ENCODE peak calls at places on chromosomes 11 and 22, in five cellular contexts. K is cardiac muscle cell, H is endothelial cell of umbilical vein, A is upper lobe of right lung, P is trophoblast cell. E is an unnamed sample.

GRCh38 chr11:64566042-64566914 is 24.7 kb upstream of the SLC22A12 start:
- DNase-seq in K (peak; percentile 90), H (peak; percentile 65), A (peak; percentile 64), P (peak; percentile 90), E (peak; percentile 94)

GRCh38 chr11:45180158-45180887 is 33.9 kb downstream of the PRDM11 start:
- DNase-seq in K (peak; percentile 52), H (peak; percentile 40), A (peak; percentile 85), P (peak; percentile 26), E (peak; percentile 69)

GRCh38 chr11:78208257-78209165 is 19.8 kb downstream of the USP35 start:
- DNase-seq in K (peak; percentile 47), H (no peak), A (peak; percentile 31), P (peak; percentile 14), E (no peak)

GRCh38 chr11:43969543-43969942 is 27.1 kb downstream of the C11orf96 start:
- DNase-seq in K (peak; percentile 52), H (no peak), A (no peak), P (no peak), E (no peak)

GRCh38 chr11:128804481-128804880 is 62.6 kb downstream of the KCNJ1 start:
- DNase-seq in K (peak; percentile 55), H (no peak), A (no peak), P (no peak), E (no peak)

GRCh38 chr22:48863965-48864538 is 963.6 kb downstream of the BRD1 start:
- DNase-seq in K (no peak), H (no peak), A (no peak), P (no peak), E (no peak)

GRCh38 chr22:49733631-49734030 is 94.0 kb downstream of the BRD1 start:
- DNase-seq in K (no peak), H (no peak), A (no peak), P (no peak), E (no peak)

GRCh38 chr11:40139507-40139906 is 1319.9 kb downstream of the LRRC4C start:
- DNase-seq in K (no peak), H (no peak), A (no peak), P (no peak), E (no peak)

GRCh38 chr22:36337365-36338130 is 50.2 kb downstream of the MYH9 start:
- DNase-seq in K (no peak), H (no peak), A (no peak), P (no peak), E (no peak)

GRCh38 chr22:36336246-36337182 is 51.3 kb downstream of the MYH9 start:
- DNase-seq in K (no peak), H (no peak), A (no peak), P (no peak), E (no peak)

GRCh38 chr22:36341640-36342041 is 46.1 kb downstream of the MYH9 start:
- DNase-seq in K (no peak), H (no peak), A (no peak), P (no peak), E (no peak)

GRCh38 chr22:36340621-36341020 is 47.1 kb downstream of the MYH9 start:
- DNase-seq in K (no peak), H (no peak), A (no peak), P (no peak), E (no peak)

DNA sequence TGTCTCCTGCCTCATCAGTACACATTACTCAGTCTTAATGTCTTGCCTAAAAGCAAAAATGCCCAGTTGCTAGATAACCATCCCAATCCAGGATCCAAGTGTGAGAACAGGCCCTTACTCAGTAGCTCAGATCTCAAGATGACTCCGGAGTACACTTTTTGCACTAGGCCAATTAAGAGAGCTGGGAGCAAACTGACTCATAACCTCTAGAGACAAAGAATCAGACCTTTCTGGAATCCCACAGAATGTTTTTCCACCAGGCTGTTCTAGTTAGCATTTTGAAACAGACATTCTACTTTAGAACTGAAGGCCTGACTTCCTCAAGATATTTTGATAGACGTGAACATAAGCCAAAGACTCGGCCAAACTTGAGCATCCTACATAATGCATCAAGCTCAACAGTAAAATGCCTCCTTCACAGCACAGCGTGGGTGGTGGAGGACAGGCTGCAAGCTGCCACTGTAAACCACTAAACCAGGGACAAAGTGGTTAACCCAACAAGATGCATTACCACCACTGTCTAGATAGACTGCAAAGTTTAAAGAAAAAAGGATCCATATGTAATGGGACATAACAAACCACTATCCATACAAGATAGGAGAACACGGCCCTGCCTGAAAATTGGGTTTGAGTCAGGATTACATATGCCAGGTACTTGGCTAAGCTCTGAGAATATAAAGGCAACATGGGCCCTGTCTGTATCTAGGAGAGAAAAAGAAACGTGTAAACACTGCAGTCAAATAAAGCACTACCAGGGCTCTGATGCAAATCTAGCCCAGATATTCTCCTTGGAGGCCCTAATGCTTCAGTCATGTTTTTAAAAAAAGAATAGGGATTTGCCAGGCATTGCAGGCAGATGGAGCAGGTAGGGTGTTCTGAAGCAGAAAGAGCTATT is 48.3 kb downstream of the MYH9 start:
- DNase-seq in K (peak; percentile 77), H (peak; percentile 52), A (no peak), P (no peak), E (no peak)
- H3K4me3 ChIP-seq in K (no peak overlapping the region), H (no peak overlapping the region), A (no peak overlapping the region), P (no peak overlapping the region), E (no peak overlapping the region)

DNA sequence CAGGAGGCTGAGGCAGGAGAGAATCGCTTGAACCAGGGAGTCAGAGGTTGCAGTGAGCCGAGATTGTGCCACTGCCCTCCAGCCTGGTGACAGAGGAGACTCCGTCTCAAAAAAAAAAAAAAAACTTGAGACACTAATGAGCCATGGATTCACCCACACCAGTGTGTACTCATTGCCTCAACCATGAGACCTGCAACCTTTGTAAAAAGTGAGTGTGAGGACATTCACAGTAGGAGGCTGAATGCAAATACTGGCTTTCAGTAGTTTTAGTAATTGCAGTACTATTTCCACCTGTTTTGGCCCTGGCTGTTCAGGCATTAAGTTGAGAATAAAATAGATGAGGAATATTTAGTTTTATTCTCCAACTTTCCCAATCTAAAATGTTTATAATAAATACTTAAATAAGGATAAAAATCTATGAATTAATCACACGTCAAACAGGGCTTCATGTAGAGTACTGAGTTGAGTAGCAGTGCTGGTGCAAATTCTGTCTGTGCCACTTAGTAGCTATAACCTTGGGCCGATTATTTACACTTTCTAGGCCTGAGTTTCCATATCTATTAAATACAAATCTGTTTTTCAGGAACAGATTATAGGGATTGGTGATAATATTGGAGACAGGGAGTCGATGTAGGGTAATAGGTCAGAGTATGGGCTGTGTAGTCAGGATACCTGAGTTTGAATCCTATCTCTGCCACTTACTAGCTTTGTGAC is 72.8 kb downstream of the PPP2R1B start:
- DNase-seq in K (no peak), H (no peak), A (no peak), P (no peak), E (no peak)
- H3K4me1 ChIP-seq in K (peaks cover 22% of the 10 kb centered on the region), H (no peaks in the 10 kb centered on the region), A (peaks cover 17% of the 10 kb centered on the region), P (no peaks in the 10 kb centered on the region), E (no peaks in the 10 kb centered on the region)

GRCh38 chr11:50169634-50170033 is 137.0 kb downstream of the OR4C45 start:
- DNase-seq in K (no peak), H (no peak), A (no peak), P (no peak), E (no peak)
- H3K9me3 ChIP-seq in K (no peaks in the 10 kb centered on the region), H (peaks cover 2% of the 10 kb centered on the region), A (no peaks in the 10 kb centered on the region), P (peaks cover 21% of the 10 kb centered on the region), E (peaks cover 2% of the 10 kb centered on the region)

GRCh38 chr11:66728760-66729385 is at the start of gene SPTBN2:
- DNase-seq in K (peak; percentile 22), H (no peak), A (no peak), P (no peak), E (no peak)
- H3K4me3 ChIP-seq in K (peak within 1 kb of the TSS; percentile 47), H (no peak within 1 kb of the TSS), A (peak within 1 kb of the TSS; percentile 40), P (peak within 1 kb of the TSS; percentile 68), E (peak within 1 kb of the TSS; percentile 32)

GRCh38 chr11:18261721-18262120 is 4.3 kb upstream of the SAA1 start:
- DNase-seq in K (no peak), H (no peak), A (no peak), P (no peak), E (no peak)

GRCh38 chr11:18264035-18264434 is 2.0 kb upstream of the SAA1 start:
- DNase-seq in K (no peak), H (no peak), A (no peak), P (no peak), E (no peak)

GRCh38 chr11:18265949-18266348 is at the start of gene SAA1:
- DNase-seq in K (peak; percentile 39), H (no peak), A (no peak), P (peak; percentile 46), E (no peak)

GRCh38 chr11:18270102-18270501 is 4.0 kb downstream of the SAA1 start:
- DNase-seq in K (no peak), H (no peak), A (no peak), P (no peak), E (no peak)

DNA sequence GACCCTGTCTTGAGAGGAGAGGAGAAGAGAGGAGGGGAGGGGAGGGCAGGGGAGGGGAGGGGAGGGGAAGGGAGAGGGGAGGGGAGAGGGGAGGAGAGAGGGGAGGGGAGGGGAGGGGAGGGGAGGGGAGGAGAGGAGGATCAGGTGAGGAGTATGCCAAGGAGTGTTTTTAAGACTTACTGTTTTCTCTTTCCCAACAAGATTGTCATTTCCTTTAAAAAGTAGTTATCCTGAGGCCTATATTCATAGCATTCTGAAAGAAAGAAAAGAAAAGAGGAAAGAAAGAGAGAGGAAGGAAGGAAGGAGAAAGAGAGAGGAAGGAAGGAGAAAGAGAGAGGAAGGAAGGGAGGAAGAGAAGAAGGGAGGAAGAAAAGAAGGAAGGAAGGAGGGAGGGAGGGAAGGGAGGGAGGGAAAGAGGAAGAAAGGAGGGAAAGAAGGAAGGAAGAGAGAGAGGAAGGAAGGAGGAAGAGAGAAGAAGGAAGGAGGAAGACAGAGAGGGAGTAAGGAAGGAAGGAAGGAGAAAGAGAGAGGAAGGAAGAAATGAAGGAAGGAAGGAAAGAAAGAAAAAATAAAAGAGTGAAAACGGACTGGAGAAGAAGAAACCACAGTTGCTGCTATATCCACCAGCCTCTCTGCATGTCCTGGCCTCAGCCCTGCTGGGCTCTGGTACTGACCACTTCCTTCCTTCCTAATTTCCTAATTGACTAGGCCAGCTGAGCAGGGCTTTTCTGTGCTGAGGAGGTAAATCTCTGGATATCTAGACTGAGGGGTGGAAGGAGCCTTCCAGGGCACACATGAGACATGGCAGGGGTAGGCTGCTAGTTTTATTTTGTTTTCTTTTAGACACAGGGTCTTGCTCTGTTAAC is 1.2 kb upstream of the SAA1 start:
- DNase-seq in K (no peak), H (no peak), A (no peak), P (no peak), E (no peak)
- H3K4me1 ChIP-seq in K (no peaks in the 10 kb centered on the region), H (no peaks in the 10 kb centered on the region), A (peaks cover 4% of the 10 kb centered on the region), P (no peaks in the 10 kb centered on the region), E (no peaks in the 10 kb centered on the region)

DNA sequence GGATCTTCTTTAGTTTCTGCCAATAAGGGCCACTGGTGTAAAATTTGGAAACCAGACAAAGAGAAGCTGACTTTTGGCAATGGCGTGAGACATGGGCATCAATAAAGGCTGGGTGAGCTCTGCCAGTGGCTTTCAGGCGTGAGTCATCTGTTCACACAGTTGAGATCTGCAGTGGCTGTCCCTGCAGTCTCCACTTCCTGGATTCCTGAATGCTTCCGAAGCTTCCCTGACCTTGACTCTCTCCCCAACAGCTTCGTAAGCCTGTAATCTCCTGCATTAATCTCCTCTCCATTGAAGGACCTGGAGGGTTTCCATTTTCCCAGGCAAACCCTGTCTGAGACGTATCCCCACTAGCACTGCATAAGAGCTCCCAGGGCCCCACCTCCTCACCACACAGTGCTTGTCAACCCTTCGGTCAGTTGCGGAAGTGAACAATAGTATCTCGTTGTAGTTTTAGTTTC is 574.7 kb downstream of the TBC1D22A start:
- DNase-seq in K (peak; percentile 79), H (peak; percentile 18), A (no peak), P (no peak), E (no peak)
- H3K9me3 ChIP-seq in K (no peaks in the 10 kb centered on the region), H (no peaks in the 10 kb centered on the region), A (no peaks in the 10 kb centered on the region), P (peaks cover 43% of the 10 kb centered on the region), E (no peaks in the 10 kb centered on the region)